ENCODE peak calls at places on chromosome 15, in nine cellular contexts. U is mammary epithelial cell, T is GM10248, V is Calu3, H is body of pancreas, D is endothelial cell, J is HFF-Myc, O is psoas muscle, E is fibroblast of pulmonary artery. F is an unnamed sample.

GRCh38 chr15:39133201-39133600 is 447.7 kb upstream of the THBS1 start:
- DNase-seq in E (peak), J (no peak), D (no peak), T (no peak), V (no peak), U (peak), O (no peak), H (no peak), F (peak)

GRCh38 chr15:101448336-101448735 is 41.2 kb downstream of the PCSK6 start:
- DNase-seq in V (no peak), T (no peak), E (no peak), J (no peak), H (no peak), O (no peak), U (no peak), D (no peak), F (no peak)

GRCh38 chr15:40844543-40844981 is 714 bp downstream of the SPINT1 start:
- DNase-seq in J (no peak), T (peak), V (no peak), O (peak), D (peak), H (peak), E (no peak), U (no peak), F (no peak)

GRCh38 chr15:60530653-60531052 is 51.7 kb upstream of the ICE2 start:
- DNase-seq in V (no peak), H (no peak), U (no peak), J (no peak), T (no peak), D (no peak), E (no peak), O (no peak), F (no peak)

GRCh38 chr15:52439470-52439869 is 89.2 kb downstream of the MYO5A start:
- DNase-seq in T (no peak), H (no peak), J (no peak), U (no peak), D (no peak), O (no peak), E (no peak), V (no peak), F (no peak)

GRCh38 chr15:99076109-99076508 is 28.8 kb upstream of the SYNM start:
- DNase-seq in E (no peak), T (no peak), U (no peak), D (no peak), J (no peak), H (no peak), V (no peak), O (no peak), F (no peak)

GRCh38 chr15:39267685-39268084 is 313.2 kb upstream of the THBS1 start:
- DNase-seq in U (no peak), V (no peak), O (no peak), J (no peak), E (peak), D (no peak), H (no peak), T (no peak), F (no peak)

GRCh38 chr15:56693761-56694160 is 39.5 kb downstream of the ZNF280D start:
- DNase-seq in E (no peak), U (no peak), J (no peak), O (no peak), T (no peak), D (no peak), H (no peak), V (no peak), F (peak)

GRCh38 chr15:90862964-90863721 is 5.2 kb upstream of the FURIN start:
- DNase-seq in V (no peak), D (no peak), O (no peak), J (no peak), H (no peak), T (no peak), U (peak), E (no peak), F (no peak)

GRCh38 chr15:66189291-66189690 is 64.3 kb downstream of the MEGF11 start:
- DNase-seq in E (no peak), J (no peak), H (no peak), D (no peak), T (no peak), U (no peak), V (no peak), O (no peak), F (no peak)

GRCh38 chr15:101157721-101158120 is 94.1 kb downstream of the CHSY1 start:
- DNase-seq in J (no peak), O (no peak), D (no peak), U (no peak), V (no peak), T (no peak), H (no peak), E (no peak), F (no peak)

GRCh38 chr15:67064607-67065530 is 533 bp upstream of the SMAD3 start:
- DNase-seq in J (no peak), O (no peak), V (peak), D (peak), H (peak), U (no peak), T (peak), E (no peak), F (no peak)

GRCh38 chr15:88776646-88777045 is 26.6 kb upstream of the ACAN start:
- DNase-seq in V (no peak), T (no peak), U (no peak), D (no peak), H (no peak), J (no peak), E (no peak), O (no peak), F (no peak)

GRCh38 chr15:29857196-29857595 is 34.9 kb upstream of the TJP1 start:
- DNase-seq in H (no peak), V (no peak), E (peak), T (no peak), O (no peak), J (no peak), U (no peak), D (no peak), F (no peak)

GRCh38 chr15:83053151-83053550 is 13.9 kb downstream of the BTBD1 start:
- DNase-seq in E (peak), T (no peak), J (no peak), O (no peak), H (no peak), U (peak), D (no peak), V (no peak), F (peak)

GRCh38 chr15:66863382-66864085 is 161.5 kb downstream of the SMAD6 start:
- DNase-seq in D (no peak), O (no peak), V (no peak), T (peak), H (no peak), U (no peak), E (no peak), J (no peak), F (no peak)

GRCh38 chr15:41416162-41416741 is 643 bp upstream of the RTF1 start:
- DNase-seq in O (no peak), H (no peak), T (no peak), V (no peak), D (no peak), J (no peak), U (no peak), E (no peak), F (no peak)

GRCh38 chr15:71294636-71295241 is 179.5 kb downstream of the THSD4 start:
- DNase-seq in J (peak), E (peak), D (peak), U (peak), O (no peak), T (no peak), V (peak), H (no peak), F (peak)

GRCh38 chr15:89937365-89938355 is 24.9 kb upstream of the ARPIN start:
- DNase-seq in E (no peak), D (no peak), O (no peak), V (no peak), J (no peak), T (no peak), H (no peak), U (peak), F (peak)

GRCh38 chr15:62190257-62190656 is 25.2 kb upstream of the C2CD4B start:
- DNase-seq in D (no peak), E (no peak), J (no peak), O (no peak), U (no peak), H (no peak), T (no peak), V (no peak), F (no peak)

GRCh38 chr15:55168350-55168974 is 28.3 kb downstream of the RSL24D1 start:
- DNase-seq in H (peak), U (peak), T (peak), V (peak), E (peak), D (peak), J (peak), O (peak), F (peak)

GRCh38 chr15:73082719-73083275 is 30.5 kb downstream of the NEO1 start:
- DNase-seq in T (no peak), D (no peak), E (no peak), H (no peak), V (no peak), O (no peak), U (no peak), J (no peak), F (no peak)

GRCh38 chr15:78808550-78808949 is 2.7 kb downstream of the ADAMTS7 start:
- DNase-seq in O (no peak), U (peak), E (peak), T (peak), H (no peak), J (peak), D (no peak), V (peak), F (peak)
- TF ChIP-seq CTCF in O (no peak), U (peak), E (peak), T (peak), H (no peak), J (peak), D (peak), V (peak), F (peak)

GRCh38 chr15:80619677-80620076 is 75.4 kb upstream of the ABHD17C start:
- DNase-seq in D (no peak), O (no peak), E (peak), T (no peak), V (no peak), J (no peak), U (peak), H (no peak), F (peak)
- TF ChIP-seq CTCF in D (no peak), O (peak), E (peak), T (no peak), V (no peak), J (no peak), U (peak), H (peak), F (peak)

GRCh38 chr15:25784876-25785642 is 78.1 kb downstream of the ATP10A start:
- DNase-seq in J (no peak), U (no peak), D (no peak), V (no peak), O (no peak), H (no peak), T (no peak), E (peak), F (peak)

GRCh38 chr15:25785643-25786029 is 77.5 kb downstream of the ATP10A start:
- DNase-seq in V (no peak), J (no peak), E (no peak), D (no peak), O (no peak), U (no peak), H (no peak), T (no peak), F (no peak)

GRCh38 chr15:25784141-25784540 is 79.0 kb downstream of the ATP10A start:
- DNase-seq in T (no peak), O (no peak), E (no peak), H (no peak), D (no peak), U (no peak), V (no peak), J (no peak), F (no peak)

GRCh38 chr15:25783134-25783533 is 80.0 kb downstream of the ATP10A start:
- DNase-seq in J (no peak), U (no peak), H (no peak), T (no peak), D (no peak), E (no peak), V (no peak), O (no peak), F (no peak)

DNA sequence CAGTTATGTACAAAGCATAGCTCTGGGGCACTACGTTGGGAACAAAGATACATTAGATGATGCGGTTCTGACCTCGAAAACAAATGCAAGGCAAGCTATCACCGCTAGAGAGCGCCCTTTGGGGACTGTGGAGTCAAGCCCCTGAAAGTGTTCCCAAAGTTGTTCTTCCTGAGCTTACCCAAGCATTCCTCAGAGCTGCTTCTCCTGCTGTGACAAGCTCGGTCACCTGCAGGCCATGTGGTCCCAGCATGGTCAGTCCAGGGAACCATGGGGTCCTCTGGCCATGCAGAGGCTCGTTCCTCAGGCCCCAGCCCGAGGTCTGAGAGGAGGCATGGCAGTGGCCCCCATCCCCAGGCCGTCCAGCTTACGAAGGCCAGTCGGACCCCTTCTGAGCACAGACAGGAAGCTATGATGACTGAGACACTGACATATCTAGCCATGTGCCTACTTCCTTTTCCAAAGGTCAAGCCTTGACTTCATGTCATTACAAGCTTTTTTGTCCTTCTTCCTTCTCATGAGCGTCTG is 79.5 kb downstream of the ATP10A start:
- DNase-seq in E (peak), D (peak), O (no peak), U (no peak), V (no peak), J (peak), H (no peak), T (no peak), F (peak)
- TF ChIP-seq CTCF in E (peak), D (peak), O (no peak), U (no peak), V (no peak), J (peak), H (no peak), T (no peak), F (peak)

DNA sequence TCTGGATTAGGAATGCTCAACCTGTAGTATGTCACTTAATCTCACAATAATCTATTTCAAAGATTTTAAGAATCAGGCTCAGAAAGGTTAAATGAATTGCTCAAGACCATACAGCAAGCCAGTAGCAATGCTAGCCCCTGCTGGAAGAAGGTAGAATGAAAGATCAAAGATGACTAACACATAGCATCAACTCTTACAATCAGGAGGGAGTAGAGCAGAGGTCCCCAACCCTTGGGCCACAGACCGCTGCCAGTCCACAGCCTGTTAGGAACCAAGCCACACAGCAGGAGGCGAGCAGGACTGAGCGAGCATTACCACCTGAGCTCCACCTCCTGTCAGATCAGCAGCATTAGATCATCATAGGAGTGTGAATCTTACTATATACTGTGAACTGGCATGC is 15.5 kb upstream of the GATM start:
- DNase-seq in E (no peak), D (no peak), J (no peak), O (no peak), V (peak), T (no peak), U (no peak), H (peak), F (peak)
- TF ChIP-seq CTCF in E (peak), D (no peak), J (peak), O (no peak), V (no peak), T (peak), U (peak), H (peak), F (peak)

DNA sequence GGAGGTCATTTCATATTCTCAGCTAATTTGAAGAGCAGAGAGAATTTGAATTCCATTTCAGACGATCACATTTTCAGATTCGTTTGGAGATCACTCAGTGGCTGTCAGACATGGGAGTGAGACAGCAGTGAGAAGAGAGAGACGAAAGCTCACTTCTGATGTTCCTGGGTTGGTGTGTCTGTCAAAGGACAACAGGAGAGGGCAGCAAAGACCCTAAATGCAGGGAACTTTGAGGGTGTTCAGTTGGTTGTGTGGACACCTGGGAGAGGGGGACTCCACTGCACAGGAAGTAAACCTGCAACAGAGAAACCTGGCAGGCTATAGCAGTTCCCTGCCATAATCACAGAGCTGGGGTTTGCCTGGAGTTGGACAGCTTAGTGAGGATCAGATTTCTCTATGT is 675.1 kb downstream of the SQOR start:
- DNase-seq in O (no peak), J (no peak), H (no peak), D (no peak), E (no peak), U (no peak), T (no peak), V (no peak), F (no peak)
- TF ChIP-seq CTCF in O (no peak), J (no peak), H (no peak), D (no peak), E (no peak), U (no peak), T (no peak), V (no peak), F (no peak)

GRCh38 chr15:78695849-78696248 is 54.8 kb upstream of the CHRNB4 start:
- DNase-seq in V (no peak), T (no peak), J (no peak), D (no peak), E (no peak), H (peak), U (no peak), O (no peak), F (no peak)
- TF ChIP-seq CTCF in V (no peak), T (no peak), J (no peak), D (no peak), E (no peak), H (peak), U (peak), O (no peak), F (no peak)